ENCODE peak calls at places on chromosomes 1 and 21, in five cellular contexts. G is sigmoid colon, P is upper lobe of left lung, W is breast epithelium, O is GM12891. I is an unnamed sample.

GRCh38 chr1:182617734-182618288 is 13.6 kb upstream of the RGS16 start:
- DNase-seq in O (no peak), G (no peak), W (no peak), P (peak), I (no peak)

GRCh38 chr21:23531444-23531843 is 2075.8 kb downstream of the MRPL39 start:
- DNase-seq in P (no peak), G (no peak), W (no peak), O (no peak), I (no peak)

GRCh38 chr1:156815851-156816536 is 654 bp downstream of the SH2D2A start:
- DNase-seq in O (no peak), P (no peak), G (no peak), W (no peak), I (no peak)

GRCh38 chr1:64983110-64983509 is 16.8 kb upstream of the JAK1 start:
- DNase-seq in O (no peak), W (peak), P (no peak), G (no peak), I (no peak)

GRCh38 chr1:58968360-58968952 is 184.6 kb upstream of the JUN start:
- DNase-seq in W (peak), P (peak), O (peak), G (peak), I (peak)

GRCh38 chr1:234498448-234499118 is 19.6 kb upstream of the TARBP1 start:
- DNase-seq in P (no peak), W (no peak), G (no peak), O (no peak), I (no peak)

GRCh38 chr1:238624786-238625185 is 734.1 kb upstream of the ZP4 start:
- DNase-seq in G (no peak), W (no peak), P (no peak), O (no peak), I (no peak)

GRCh38 chr1:202860744-202861419 is 28.1 kb downstream of the RABIF start:
- DNase-seq in G (peak), P (peak), W (peak), O (peak), I (peak)

GRCh38 chr1:18446751-18447150 is 34.0 kb upstream of the KLHDC7A start:
- DNase-seq in W (no peak), O (no peak), G (no peak), P (no peak), I (no peak)

GRCh38 chr1:61375082-61375880 is 292.9 kb downstream of the NFIA start:
- DNase-seq in O (no peak), W (no peak), G (no peak), P (no peak), I (no peak)

GRCh38 chr1:226602186-226603029 is 53.8 kb downstream of the STUM start:
- DNase-seq in O (no peak), W (no peak), P (no peak), G (peak), I (no peak)

GRCh38 chr1:1628656-1629429 is 3.1 kb upstream of the MMP23B start:
- DNase-seq in P (no peak), O (peak), W (no peak), G (peak), I (no peak)

GRCh38 chr1:77926561-77927357 is 38.3 kb downstream of the NEXN start:
- DNase-seq in O (peak), W (no peak), G (no peak), P (no peak), I (no peak)

GRCh38 chr1:9413143-9413876 is 120.6 kb downstream of the SPSB1 start:
- DNase-seq in O (peak), W (no peak), G (peak), P (peak), I (peak)

GRCh38 chr1:216005916-216006315 is 417.3 kb downstream of the USH2A start:
- DNase-seq in O (no peak), G (no peak), W (no peak), P (no peak), I (no peak)

GRCh38 chr1:201737350-201738060 is 91.5 kb upstream of the IPO9 start:
- DNase-seq in G (peak), O (no peak), P (no peak), W (no peak), I (no peak)

GRCh38 chr1:226443439-226443838 is 35.5 kb upstream of the PARP1 start:
- DNase-seq in O (no peak), P (no peak), G (no peak), W (no peak), I (no peak)

GRCh38 chr1:213934642-213935041 is 53.1 kb upstream of the PROX1 start:
- DNase-seq in P (peak), O (no peak), G (no peak), W (no peak), I (peak)

GRCh38 chr21:42373181-42373907 is 7.0 kb upstream of the TFF1 start:
- DNase-seq in P (no peak), O (no peak), W (no peak), G (no peak), I (no peak)

GRCh38 chr1:1217621-1218523 is 3.9 kb upstream of the TNFRSF4 start:
- DNase-seq in P (no peak), W (no peak), G (no peak), O (no peak), I (no peak)

GRCh38 chr1:163970699-163971098 is 588.3 kb upstream of the PBX1 start:
- DNase-seq in O (no peak), P (no peak), W (no peak), G (no peak), I (no peak)

GRCh38 chr1:213989071-213989739 is 1.4 kb downstream of the PROX1 start:
- DNase-seq in P (no peak), O (no peak), G (no peak), W (no peak), I (no peak)

GRCh38 chr1:169692766-169693460 is 18.5 kb downstream of the SELL start:
- DNase-seq in G (no peak), W (no peak), P (no peak), O (no peak), I (no peak)

GRCh38 chr1:39701092-39701460 is 9.8 kb upstream of the HPCAL4 start:
- DNase-seq in O (no peak), P (peak), W (no peak), G (no peak), I (peak)

GRCh38 chr1:107804134-107804533 is 160.8 kb downstream of the VAV3 start:
- DNase-seq in G (no peak), P (no peak), O (no peak), W (no peak), I (no peak)

GRCh38 chr21:35350965-35351364 is 301.9 kb upstream of the RUNX1 start:
- DNase-seq in G (no peak), W (no peak), P (no peak), O (no peak), I (no peak)

GRCh38 chr1:153745417-153745816 is 17.6 kb downstream of the INTS3 start:
- DNase-seq in O (no peak), G (no peak), P (no peak), W (no peak), I (no peak)

GRCh38 chr1:183023601-183024351 is 556 bp downstream of the LAMC1 start:
- DNase-seq in O (peak), G (peak), P (peak), W (peak), I (peak)

GRCh38 chr1:8987881-8988617 is 38.2 kb downstream of the SLC2A7 start:
- DNase-seq in W (no peak), O (peak), P (peak), G (peak), I (peak)

GRCh38 chr1:227886993-227887696 is 60.6 kb downstream of the WNT9A start:
- DNase-seq in O (peak), P (peak), W (no peak), G (peak), I (peak)

GRCh38 chr1:7948950-7949349 is 8.3 kb upstream of the TNFRSF9 start:
- DNase-seq in O (no peak), G (no peak), P (no peak), W (no peak), I (no peak)

GRCh38 chr21:44701541-44701940 is 4.6 kb downstream of the KRTAP10-12 start:
- DNase-seq in O (no peak), G (no peak), W (no peak), P (no peak), I (no peak)

GRCh38 chr1:94310570-94311270 is 73.3 kb upstream of the ARHGAP29 start:
- DNase-seq in P (no peak), O (no peak), G (no peak), W (no peak), I (no peak)

GRCh38 chr1:114346480-114347029 is 164.4 kb downstream of the TRIM33 start:
- DNase-seq in O (peak), P (peak), W (peak), G (peak), I (peak)

GRCh38 chr1:235821361-235821981 is 45.2 kb downstream of the LYST start:
- DNase-seq in P (no peak), G (no peak), O (no peak), W (no peak), I (no peak)

GRCh38 chr1:204446413-204447111 is 34.9 kb upstream of the PPP1R15B start:
- DNase-seq in O (peak), G (peak), W (no peak), P (peak), I (peak)

GRCh38 chr1:77164434-77164944 is 54.7 kb downstream of the PIGK start:
- DNase-seq in W (no peak), O (no peak), G (no peak), P (no peak), I (no peak)

GRCh38 chr1:199273837-199274379 is 635.1 kb downstream of the PTPRC start:
- DNase-seq in O (no peak), W (no peak), P (no peak), G (no peak), I (peak)

GRCh38 chr1:117121589-117122296 is at the start of gene TRIM45:
- DNase-seq in P (peak), W (peak), G (peak), O (peak), I (peak)
- TF ChIP-seq POLR2AphosphoS5 in P (peak), W (peak), G (peak), O (no peak), I (peak)

GRCh38 chr1:230426246-230427101 is at the start of gene PGBD5:
- DNase-seq in W (peak), O (peak), G (peak), P (peak), I (peak)
- TF ChIP-seq POLR2AphosphoS5 in W (no peak), O (no peak), G (no peak), P (no peak), I (no peak)

GRCh38 chr1:43269627-43270375 is at the start of gene TMEM125:
- DNase-seq in W (peak), G (no peak), P (peak), O (no peak), I (peak)
- TF ChIP-seq POLR2AphosphoS5 in W (no peak), G (no peak), P (peak), O (no peak), I (no peak)

GRCh38 chr1:207327994-207328393 is 6.5 kb downstream of the CD55 start:
- DNase-seq in W (no peak), P (no peak), O (no peak), G (no peak), I (no peak)
- TF ChIP-seq POLR2AphosphoS5 in W (no peak), P (no peak), O (no peak), G (no peak), I (no peak)

GRCh38 chr1:96962807-96963206 is 241.2 kb downstream of the PTBP2 start:
- DNase-seq in G (no peak), P (peak), O (no peak), W (no peak), I (no peak)
- TF ChIP-seq POLR2AphosphoS5 in G (peak), P (no peak), O (no peak), W (no peak), I (no peak)

GRCh38 chr21:33554982-33555344 is 12.1 kb downstream of the SON start:
- DNase-seq in W (no peak), G (no peak), O (no peak), P (no peak), I (no peak)
- TF ChIP-seq POLR2AphosphoS5 in W (no peak), G (no peak), O (peak), P (no peak), I (no peak)

DNA sequence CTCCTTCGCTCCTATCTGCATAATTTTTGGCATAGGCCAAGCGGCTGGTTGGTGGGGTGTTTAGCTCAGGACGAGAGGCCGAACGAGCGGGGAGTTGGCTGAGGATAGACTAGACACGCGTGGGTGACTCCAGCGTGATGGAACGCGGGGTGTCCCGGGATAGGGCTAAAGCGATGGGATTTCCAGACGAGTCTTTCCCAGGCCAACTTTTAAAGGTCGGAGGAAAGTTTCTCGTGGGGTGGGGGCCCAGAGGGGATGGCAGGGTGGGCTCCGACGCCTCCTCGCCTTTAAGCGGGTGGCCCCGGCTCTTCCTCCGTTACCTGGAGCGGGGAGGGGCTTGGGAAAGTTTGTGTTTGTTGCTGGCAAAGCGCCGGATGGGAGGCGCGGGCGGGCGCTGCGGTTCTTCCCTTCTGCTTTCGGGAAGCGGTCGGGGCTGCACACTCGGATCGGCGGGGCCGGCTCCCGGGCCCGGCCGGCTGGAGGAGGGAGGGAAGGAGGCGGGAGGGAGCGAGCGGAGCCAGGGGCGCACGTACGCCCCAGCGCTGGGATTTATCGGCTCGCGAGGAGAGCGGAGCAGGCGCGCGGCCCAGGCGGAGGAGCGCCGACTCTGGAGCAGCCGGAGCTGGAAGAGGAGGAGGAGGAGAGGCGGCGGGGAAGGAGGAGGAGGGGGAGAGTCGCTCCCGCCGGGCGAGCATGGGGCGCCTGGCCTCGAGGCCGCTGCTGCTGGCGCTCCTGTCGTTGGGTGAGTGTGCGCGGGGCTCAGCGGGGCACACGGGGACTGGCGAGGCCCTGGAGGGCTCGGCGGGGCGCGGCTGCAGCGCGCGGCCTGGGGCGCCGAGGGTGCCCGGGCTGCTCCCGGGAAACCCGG is at the start of gene PTGFRN:
- DNase-seq in W (peak), G (peak), O (peak), P (peak), I (peak)
- TF ChIP-seq POLR2AphosphoS5 in W (peak), G (peak), O (no peak), P (no peak), I (no peak)

GRCh38 chr21:37452222-37452621 is 85.6 kb downstream of the DYRK1A start:
- DNase-seq in W (no peak), P (no peak), G (no peak), O (no peak), I (no peak)

GRCh38 chr21:37453350-37453749 is 86.8 kb downstream of the DYRK1A start:
- DNase-seq in W (no peak), O (no peak), G (no peak), P (no peak), I (no peak)

GRCh38 chr21:37451446-37451845 is 84.9 kb downstream of the DYRK1A start:
- DNase-seq in P (no peak), W (no peak), O (no peak), G (no peak), I (no peak)

GRCh38 chr21:37455504-37455911 is 88.9 kb downstream of the DYRK1A start:
- DNase-seq in O (no peak), P (no peak), G (no peak), W (no peak), I (no peak)

GRCh38 chr21:37454869-37455503 is 88.4 kb downstream of the DYRK1A start:
- DNase-seq in W (no peak), O (no peak), P (no peak), G (no peak), I (no peak)
- TF ChIP-seq POLR2AphosphoS5 in W (no peak), O (no peak), P (no peak), G (no peak), I (no peak)